ENCODE peak calls at places on chromosomes 2 and 18, in five cellular contexts. One of them, this sample, is unnamed.

GRCh38 chr2:68287580-68288441 is 31.9 kb downstream of the CNRIP1 start:
- DNase-seq in stomach: no peak
- DNase-seq in cardiac fibroblast: peak
- DNase-seq in MM.1S: peak
- DNase-seq in transverse colon: no peak
- DNase-seq in this sample: peak

GRCh38 chr2:238418999-238419546 is 7.7 kb upstream of the ASB1 start:
- DNase-seq in MM.1S: no peak
- DNase-seq in transverse colon: no peak
- DNase-seq in stomach: no peak
- DNase-seq in cardiac fibroblast: no peak
- DNase-seq in this sample: no peak

GRCh38 chr2:235811446-235812184 is 317.8 kb downstream of the AGAP1 start:
- DNase-seq in stomach: no peak
- DNase-seq in cardiac fibroblast: no peak
- DNase-seq in MM.1S: no peak
- DNase-seq in transverse colon: no peak
- DNase-seq in this sample: no peak

GRCh38 chr2:106011380-106011779 is 182.7 kb downstream of the UXS1 start:
- DNase-seq in cardiac fibroblast: peak
- DNase-seq in transverse colon: no peak
- DNase-seq in stomach: no peak
- DNase-seq in MM.1S: no peak
- DNase-seq in this sample: no peak

GRCh38 chr2:156691014-156691413 is 254.8 kb downstream of the GPD2 start:
- DNase-seq in transverse colon: no peak
- DNase-seq in stomach: no peak
- DNase-seq in MM.1S: no peak
- DNase-seq in cardiac fibroblast: no peak
- DNase-seq in this sample: no peak

GRCh38 chr2:180622122-180622918 is 358.1 kb upstream of the UBE2E3 start:
- DNase-seq in transverse colon: no peak
- DNase-seq in stomach: no peak
- DNase-seq in MM.1S: no peak
- DNase-seq in cardiac fibroblast: peak
- DNase-seq in this sample: peak

GRCh38 chr18:28831908-28832307 is 655.0 kb upstream of the CDH2 start:
- DNase-seq in transverse colon: no peak
- DNase-seq in cardiac fibroblast: no peak
- DNase-seq in MM.1S: no peak
- DNase-seq in stomach: no peak
- DNase-seq in this sample: no peak

GRCh38 chr2:68031546-68032160 is 31.2 kb downstream of the C1D start:
- DNase-seq in stomach: no peak
- DNase-seq in transverse colon: no peak
- DNase-seq in MM.1S: peak
- DNase-seq in cardiac fibroblast: peak
- DNase-seq in this sample: peak

GRCh38 chr2:144354953-144355352 is 165.0 kb downstream of the ZEB2 start:
- DNase-seq in MM.1S: no peak
- DNase-seq in stomach: no peak
- DNase-seq in transverse colon: no peak
- DNase-seq in cardiac fibroblast: peak
- DNase-seq in this sample: peak

GRCh38 chr2:33392366-33392765 is 84.1 kb upstream of the RASGRP3 start:
- DNase-seq in MM.1S: peak
- DNase-seq in cardiac fibroblast: no peak
- DNase-seq in transverse colon: peak
- DNase-seq in stomach: no peak
- DNase-seq in this sample: no peak

GRCh38 chr2:216285641-216286156 is 86.6 kb downstream of the MARCHF4 start:
- DNase-seq in stomach: no peak
- DNase-seq in transverse colon: no peak
- DNase-seq in MM.1S: no peak
- DNase-seq in cardiac fibroblast: no peak
- DNase-seq in this sample: no peak

GRCh38 chr2:159226059-159226461 is 60.4 kb downstream of the WDSUB1 start:
- DNase-seq in stomach: peak
- DNase-seq in cardiac fibroblast: peak
- DNase-seq in MM.1S: peak
- DNase-seq in transverse colon: no peak
- DNase-seq in this sample: peak

GRCh38 chr2:102051659-102052366 is 60.1 kb downstream of the IL1R2 start:
- DNase-seq in stomach: no peak
- DNase-seq in MM.1S: no peak
- DNase-seq in transverse colon: no peak
- DNase-seq in cardiac fibroblast: peak
- DNase-seq in this sample: peak

GRCh38 chr2:79910643-79911042 is 393.9 kb downstream of the LRRTM1 start:
- DNase-seq in stomach: no peak
- DNase-seq in transverse colon: no peak
- DNase-seq in cardiac fibroblast: no peak
- DNase-seq in MM.1S: no peak
- DNase-seq in this sample: no peak

GRCh38 chr18:79489048-79489899 is 93.5 kb downstream of the NFATC1 start:
- DNase-seq in cardiac fibroblast: no peak
- DNase-seq in MM.1S: no peak
- DNase-seq in stomach: no peak
- DNase-seq in transverse colon: no peak
- DNase-seq in this sample: no peak

GRCh38 chr2:27889774-27890145 is 427 bp downstream of the RBKS start:
- DNase-seq in MM.1S: peak
- DNase-seq in transverse colon: no peak
- DNase-seq in stomach: no peak
- DNase-seq in cardiac fibroblast: peak
- DNase-seq in this sample: no peak

GRCh38 chr18:22505136-22505535 is 87.4 kb upstream of the CTAGE1 start:
- DNase-seq in MM.1S: no peak
- DNase-seq in cardiac fibroblast: peak
- DNase-seq in stomach: no peak
- DNase-seq in transverse colon: no peak
- DNase-seq in this sample: peak

GRCh38 chr2:197191177-197191947 is 119.2 kb downstream of the ANKRD44 start:
- DNase-seq in stomach: no peak
- DNase-seq in MM.1S: peak
- DNase-seq in transverse colon: no peak
- DNase-seq in cardiac fibroblast: peak
- DNase-seq in this sample: peak

GRCh38 chr2:120034027-120034426 is 21.1 kb downstream of the EPB41L5 start:
- DNase-seq in transverse colon: no peak
- DNase-seq in MM.1S: no peak
- DNase-seq in cardiac fibroblast: no peak
- DNase-seq in stomach: no peak
- DNase-seq in this sample: no peak

GRCh38 chr18:36693931-36694661 is 134.7 kb downstream of the TPGS2 start:
- DNase-seq in transverse colon: no peak
- DNase-seq in stomach: no peak
- DNase-seq in MM.1S: no peak
- DNase-seq in cardiac fibroblast: no peak
- DNase-seq in this sample: peak

GRCh38 chr2:216888907-216889622 is 29.2 kb upstream of the TNP1 start:
- DNase-seq in transverse colon: peak
- DNase-seq in cardiac fibroblast: no peak
- DNase-seq in MM.1S: no peak
- DNase-seq in stomach: no peak
- DNase-seq in this sample: no peak

GRCh38 chr2:38830546-38831159 is 45.1 kb downstream of the DHX57 start:
- DNase-seq in cardiac fibroblast: no peak
- DNase-seq in stomach: no peak
- DNase-seq in transverse colon: no peak
- DNase-seq in MM.1S: no peak
- DNase-seq in this sample: no peak

GRCh38 chr2:160453111-160453820 is 40.3 kb downstream of the RBMS1 start:
- DNase-seq in cardiac fibroblast: no peak
- DNase-seq in MM.1S: no peak
- DNase-seq in stomach: no peak
- DNase-seq in transverse colon: no peak
- DNase-seq in this sample: no peak

GRCh38 chr18:79387214-79387613 is 8.5 kb upstream of the NFATC1 start:
- DNase-seq in cardiac fibroblast: no peak
- DNase-seq in transverse colon: no peak
- DNase-seq in MM.1S: no peak
- DNase-seq in stomach: peak
- DNase-seq in this sample: no peak

GRCh38 chr2:70085711-70086277 is 1.5 kb upstream of the PCBP1 start:
- DNase-seq in transverse colon: no peak
- DNase-seq in stomach: no peak
- DNase-seq in MM.1S: peak
- DNase-seq in cardiac fibroblast: no peak
- DNase-seq in this sample: no peak

GRCh38 chr18:9771261-9771976 is 63.3 kb downstream of the RAB31 start:
- DNase-seq in cardiac fibroblast: peak
- DNase-seq in transverse colon: peak
- DNase-seq in stomach: peak
- DNase-seq in MM.1S: no peak
- DNase-seq in this sample: peak

GRCh38 chr2:8684421-8684884 is 2.6 kb downstream of the ID2 start:
- DNase-seq in transverse colon: peak
- DNase-seq in stomach: no peak
- DNase-seq in cardiac fibroblast: peak
- DNase-seq in MM.1S: peak
- DNase-seq in this sample: no peak

GRCh38 chr2:88549616-88550292 is 77.5 kb downstream of the EIF2AK3 start:
- DNase-seq in transverse colon: no peak
- DNase-seq in MM.1S: no peak
- DNase-seq in stomach: no peak
- DNase-seq in cardiac fibroblast: no peak
- DNase-seq in this sample: no peak
- H3K4me3 ChIP-seq in transverse colon: no peak
- H3K4me3 ChIP-seq in MM.1S: no peak
- H3K4me3 ChIP-seq in stomach: no peak
- H3K4me3 ChIP-seq in cardiac fibroblast: peak
- H3K4me3 ChIP-seq in this sample: peak

GRCh38 chr2:85354286-85355072 is at the start of the genes ELMOD3 and RETSAT:
- DNase-seq in stomach: peak
- DNase-seq in MM.1S: peak
- DNase-seq in transverse colon: peak
- DNase-seq in cardiac fibroblast: peak
- DNase-seq in this sample: peak
- TF ChIP-seq CTCF in stomach: no peak
- TF ChIP-seq CTCF in MM.1S: no peak
- TF ChIP-seq CTCF in transverse colon: no peak
- TF ChIP-seq CTCF in cardiac fibroblast: no peak
- TF ChIP-seq CTCF in this sample: no peak

GRCh38 chr2:86488561-86489250 is 47.5 kb downstream of the KDM3A start:
- DNase-seq in transverse colon: no peak
- DNase-seq in MM.1S: no peak
- DNase-seq in stomach: no peak
- DNase-seq in cardiac fibroblast: no peak
- DNase-seq in this sample: no peak
- H3K4me3 ChIP-seq in transverse colon: no peak
- H3K4me3 ChIP-seq in MM.1S: no peak
- H3K4me3 ChIP-seq in stomach: no peak
- H3K4me3 ChIP-seq in cardiac fibroblast: no peak
- H3K4me3 ChIP-seq in this sample: no peak

DNA sequence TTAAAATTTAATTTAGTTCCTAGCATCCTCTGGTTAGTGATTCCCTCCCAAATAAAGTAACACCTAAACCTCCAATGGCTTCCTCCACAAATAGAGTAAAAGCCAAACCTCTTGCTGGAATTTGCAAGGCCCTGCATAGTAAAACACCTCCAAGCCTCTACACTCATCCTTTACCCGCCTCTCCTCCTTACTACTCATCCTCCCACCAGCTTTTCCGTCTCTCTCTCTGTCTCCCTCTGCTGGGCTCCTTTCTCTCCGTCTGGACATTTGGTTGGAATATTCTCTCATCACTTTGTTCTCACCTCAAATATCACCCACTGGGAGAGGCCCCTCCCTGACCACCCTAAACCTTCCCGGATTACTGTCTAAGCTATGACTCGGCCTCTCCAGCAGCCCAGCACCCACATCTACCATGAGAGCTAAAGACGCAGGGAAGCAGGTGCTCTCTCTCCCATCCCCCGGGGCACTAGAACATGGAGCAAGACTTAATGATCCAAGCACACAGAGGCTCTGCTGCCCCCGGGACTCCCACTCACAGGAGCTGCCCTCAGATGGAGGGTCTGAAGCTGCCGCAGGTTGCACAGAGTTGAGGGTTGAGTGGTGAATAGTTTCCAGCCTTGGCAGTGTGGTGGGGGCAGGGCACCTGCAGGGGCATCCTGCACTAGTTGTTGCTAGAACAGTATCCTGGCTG is 167.2 kb downstream of the FBXO15 start:
- DNase-seq in cardiac fibroblast: peak
- DNase-seq in transverse colon: no peak
- DNase-seq in MM.1S: no peak
- DNase-seq in stomach: no peak
- DNase-seq in this sample: peak
- TF ChIP-seq CTCF in cardiac fibroblast: peak
- TF ChIP-seq CTCF in transverse colon: peak
- TF ChIP-seq CTCF in MM.1S: peak
- TF ChIP-seq CTCF in stomach: no peak
- TF ChIP-seq CTCF in this sample: peak

DNA sequence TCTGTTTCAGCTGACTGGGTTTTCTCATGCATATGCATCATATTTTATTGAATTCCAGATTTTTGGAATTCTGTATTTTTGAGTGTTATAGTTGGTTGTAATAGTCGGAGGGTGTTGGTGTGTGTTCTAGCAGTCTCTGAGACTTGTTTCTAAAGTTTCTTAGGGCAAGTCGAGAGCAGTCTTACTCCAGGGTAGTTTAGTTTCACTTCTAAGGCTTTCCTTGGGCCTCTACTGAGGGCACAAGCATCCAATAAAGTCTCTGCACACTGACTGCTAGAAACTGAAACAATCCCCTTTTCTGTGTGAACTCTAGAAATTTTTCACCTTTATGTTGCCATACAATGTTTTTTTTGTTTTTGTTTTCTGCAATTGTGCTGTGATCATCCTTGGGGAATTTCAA is 663.7 kb upstream of the LRATD1 start:
- DNase-seq in stomach: no peak
- DNase-seq in transverse colon: no peak
- DNase-seq in cardiac fibroblast: no peak
- DNase-seq in MM.1S: peak
- DNase-seq in this sample: no peak
- H3K4me3 ChIP-seq in stomach: no peak
- H3K4me3 ChIP-seq in transverse colon: no peak
- H3K4me3 ChIP-seq in cardiac fibroblast: no peak
- H3K4me3 ChIP-seq in MM.1S: peak
- H3K4me3 ChIP-seq in this sample: no peak

DNA sequence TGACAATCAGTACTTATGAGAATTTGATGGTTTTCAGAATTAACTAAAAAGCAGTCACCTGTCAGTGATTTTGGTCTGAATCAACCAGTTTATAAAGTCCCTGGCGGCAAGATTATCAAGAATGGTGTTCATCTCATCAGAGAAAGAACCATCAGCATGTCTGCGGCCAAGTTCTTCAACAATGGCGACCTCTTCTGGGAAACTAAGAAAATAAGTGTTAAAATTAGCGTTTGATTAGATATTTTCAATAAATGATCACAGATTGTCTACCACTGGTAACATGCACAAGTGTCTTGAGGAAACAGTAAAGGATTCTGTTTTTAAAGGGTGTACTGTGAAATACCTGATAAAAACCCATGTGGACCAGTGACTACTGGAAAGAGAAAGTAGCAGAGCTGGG is 8.1 kb downstream of the GCG start:
- DNase-seq in MM.1S: no peak
- DNase-seq in transverse colon: no peak
- DNase-seq in stomach: no peak
- DNase-seq in cardiac fibroblast: no peak
- DNase-seq in this sample: no peak
- TF ChIP-seq CTCF in MM.1S: no peak
- TF ChIP-seq CTCF in transverse colon: no peak
- TF ChIP-seq CTCF in stomach: no peak
- TF ChIP-seq CTCF in cardiac fibroblast: no peak
- TF ChIP-seq CTCF in this sample: peak

This sample was measured in fibroblast of villous mesenchyme.